ENCODE peak calls at places on chromosome 7, in five cellular contexts. N, U, B, E and R are unnamed samples.

GRCh38 chr7:26151096-26151495 is 902 bp upstream of the NFE2L3 start:
- DNase-seq in E (no peak), B (no peak), N (no peak), U (no peak), R (no peak)

GRCh38 chr7:43431020-43431595 is 151.8 kb upstream of the STK17A start:
- DNase-seq in N (no peak), E (no peak), B (no peak), U (no peak), R (no peak)

GRCh38 chr7:120944826-120945562 is 5.6 kb upstream of the ING3 start:
- DNase-seq in U (no peak), E (no peak), B (peak; percentile 14), N (no peak), R (no peak)

GRCh38 chr7:111175908-111176307 is 85.0 kb downstream of the LRRN3 start:
- DNase-seq in B (no peak), U (no peak), E (no peak), N (no peak), R (no peak)

GRCh38 chr7:139574618-139575337 is 51.3 kb downstream of the CLEC2L start:
- DNase-seq in N (no peak), B (no peak), E (no peak), U (no peak), R (no peak)

GRCh38 chr7:44808914-44809393 is 12.5 kb downstream of the PPIA start:
- DNase-seq in N (no peak), U (no peak), E (no peak), B (peak; percentile 34), R (no peak)

GRCh38 chr7:71558806-71559205 is 426.9 kb downstream of the GALNT17 start:
- DNase-seq in N (no peak), U (no peak), E (no peak), B (no peak), R (no peak)

GRCh38 chr7:1318661-1319060 is 86.0 kb downstream of the UNCX start:
- DNase-seq in E (no peak), B (no peak), U (no peak), N (no peak), R (peak; percentile 44)

GRCh38 chr7:66921396-66921917 is 432 bp downstream of the TMEM248 start:
- DNase-seq in B (peak; percentile 46), E (peak; percentile 88), U (peak; percentile 56), N (peak; percentile 77), R (peak; percentile 78)

GRCh38 chr7:50022991-50023390 is 70.1 kb downstream of the ZPBP start:
- DNase-seq in E (no peak), U (no peak), N (no peak), B (no peak), R (no peak)

GRCh38 chr7:140435252-140435895 is 31.5 kb downstream of the RAB19 start:
- DNase-seq in E (peak; percentile 73), B (no peak), N (peak; percentile 41), U (no peak), R (peak; percentile 61)

GRCh38 chr7:106109521-106110237 is 2.4 kb downstream of the SYPL1 start:
- DNase-seq in N (no peak), U (no peak), E (no peak), B (no peak), R (no peak)
- H3K4me1 ChIP-seq in N (peaks cover 9% of the 10 kb centered on the region), U (no peaks in the 10 kb centered on the region), E (peaks cover 24% of the 10 kb centered on the region), B (peaks cover 25% of the 10 kb centered on the region), R (peaks cover 12% of the 10 kb centered on the region)

GRCh38 chr7:149865437-149865836 is 8.3 kb upstream of the ATP6V0E2 start:
- DNase-seq in N (no peak), E (no peak), U (no peak), B (no peak), R (peak; percentile 69)
- H3K27ac ChIP-seq in N (no peak overlapping the region), E (no peak overlapping the region), U (no peak overlapping the region), B (no peak overlapping the region), R (no peak overlapping the region)

GRCh38 chr7:88357794-88358533 is 51.3 kb upstream of the STEAP4 start:
- DNase-seq in N (no peak), U (no peak), B (peak; percentile 23), E (peak; percentile 9), R (no peak)
- TF ChIP-seq CTCF in N (no peak), U (no peak), B (peak; percentile 49), E (peak; percentile 60), R (peak; percentile 25)

DNA sequence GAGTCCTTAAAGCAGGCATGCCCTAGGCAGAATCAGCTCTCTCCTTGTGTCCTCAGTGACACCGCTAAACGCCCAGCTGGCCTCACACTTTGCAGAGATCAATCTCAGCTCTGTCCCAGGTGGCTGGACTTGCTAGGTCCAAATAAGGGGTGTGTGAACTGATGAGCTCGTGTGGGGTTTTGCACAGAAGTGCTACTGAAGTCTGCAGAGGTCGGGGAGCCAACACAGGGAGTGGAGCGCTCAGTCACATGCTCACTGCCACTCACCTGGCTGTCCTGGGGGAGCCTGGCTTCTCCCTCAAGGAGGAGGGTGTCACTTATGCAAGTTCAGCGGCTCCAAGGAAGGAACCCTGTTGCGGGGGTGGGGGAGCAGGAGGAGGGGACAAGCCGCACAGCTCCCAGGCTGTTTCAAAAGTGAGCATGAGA is 2.0 kb downstream of the ELN start:
- DNase-seq in U (peak; percentile 45), N (no peak), B (no peak), E (no peak), R (no peak)
- H3K4me1 ChIP-seq in U (peaks cover 44% of the 10 kb centered on the region), N (peaks cover 33% of the 10 kb centered on the region), B (peaks cover 44% of the 10 kb centered on the region), E (peaks cover 89% of the 10 kb centered on the region), R (no peaks in the 10 kb centered on the region)

GRCh38 chr7:94294471-94295131 is 100.1 kb upstream of the COL1A2 start:
- DNase-seq in N (no peak), B (no peak), U (no peak), E (no peak), R (no peak)

GRCh38 chr7:94298943-94299342 is 95.8 kb upstream of the COL1A2 start:
- DNase-seq in E (no peak), U (no peak), N (no peak), B (no peak), R (no peak)

GRCh38 chr7:94295805-94296204 is 98.9 kb upstream of the COL1A2 start:
- DNase-seq in B (peak; percentile 66), U (peak; percentile 19), E (peak; percentile 39), N (no peak), R (no peak)

GRCh38 chr7:94296886-94297285 is 97.8 kb upstream of the COL1A2 start:
- DNase-seq in B (no peak), U (no peak), E (no peak), N (no peak), R (no peak)

GRCh38 chr7:94297397-94297838 is 97.3 kb upstream of the COL1A2 start:
- DNase-seq in N (peak; percentile 71), U (peak; percentile 88), B (peak; percentile 61), E (no peak), R (no peak)
- H3K27ac ChIP-seq in N (peak overlapping the region; percentile 21), U (peak overlapping the region; percentile 96), B (peak overlapping the region; percentile 80), E (peak overlapping the region; percentile 99), R (peak overlapping the region; percentile 54)

GRCh38 chr7:103887050-103887449 is 102.4 kb downstream of the RELN start:
- DNase-seq in E (no peak), B (no peak), U (no peak), N (no peak), R (no peak)

GRCh38 chr7:103889451-103889850 is 100.0 kb downstream of the RELN start:
- DNase-seq in B (no peak), U (no peak), N (no peak), E (no peak), R (no peak)

GRCh38 chr7:103888603-103889153 is 100.8 kb downstream of the RELN start:
- DNase-seq in U (no peak), B (no peak), N (no peak), E (no peak), R (no peak)

GRCh38 chr7:103887853-103888602 is 101.4 kb downstream of the RELN start:
- DNase-seq in U (no peak), N (no peak), B (no peak), E (no peak), R (no peak)
- TF ChIP-seq CTCF in U (no peak), N (no peak), B (no peak), E (peak; percentile 13), R (no peak)

DNA sequence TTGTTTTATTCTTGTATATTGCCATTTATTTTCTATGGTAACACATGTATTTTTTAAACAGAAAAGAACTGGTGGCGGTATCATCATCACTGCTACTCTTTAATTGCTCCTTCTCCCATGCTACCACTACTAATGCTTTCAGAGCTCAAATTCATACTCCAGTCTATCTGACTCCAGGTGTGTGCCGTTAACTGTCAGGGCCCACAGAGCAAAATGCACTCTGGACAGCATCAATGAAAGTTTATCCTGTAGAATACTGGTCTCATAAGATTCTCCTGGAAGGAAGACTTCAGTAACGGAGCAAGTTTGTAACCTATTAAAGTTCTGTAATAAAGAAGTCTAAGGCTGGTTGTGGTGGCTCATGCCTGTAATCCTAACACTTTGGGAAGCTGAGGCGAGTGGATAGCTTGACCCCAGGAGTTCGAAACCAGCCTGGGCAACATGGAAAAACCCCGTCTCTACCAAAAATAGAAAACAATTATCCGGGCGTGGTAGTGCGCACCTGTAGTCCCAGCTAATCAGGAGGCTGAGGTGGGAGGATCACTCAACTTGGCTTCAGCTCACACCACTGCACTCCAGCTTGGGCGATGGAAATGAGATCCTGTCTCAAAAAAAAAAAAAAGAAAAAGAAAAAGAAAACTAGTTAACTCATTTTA is 18.4 kb downstream of the ZNRF2 start:
- DNase-seq in N (no peak), E (no peak), U (no peak), B (no peak), R (no peak)
- H3K4me1 ChIP-seq in N (peaks cover 2% of the 10 kb centered on the region), E (peaks cover 3% of the 10 kb centered on the region), U (no peaks in the 10 kb centered on the region), B (peaks cover 8% of the 10 kb centered on the region), R (no peaks in the 10 kb centered on the region)

GRCh38 chr7:112579388-112579787 is 98.6 kb downstream of the LSMEM1 start:
- DNase-seq in U (no peak), E (no peak), N (no peak), B (no peak), R (no peak)

GRCh38 chr7:112584290-112584689 is 103.5 kb downstream of the LSMEM1 start:
- DNase-seq in U (no peak), N (no peak), B (no peak), E (no peak), R (no peak)

GRCh38 chr7:112581529-112581928 is 100.7 kb downstream of the LSMEM1 start:
- DNase-seq in B (no peak), N (no peak), E (no peak), U (no peak), R (no peak)

GRCh38 chr7:112575864-112576263 is 95.1 kb downstream of the LSMEM1 start:
- DNase-seq in U (no peak), E (no peak), N (no peak), B (no peak), R (no peak)

DNA sequence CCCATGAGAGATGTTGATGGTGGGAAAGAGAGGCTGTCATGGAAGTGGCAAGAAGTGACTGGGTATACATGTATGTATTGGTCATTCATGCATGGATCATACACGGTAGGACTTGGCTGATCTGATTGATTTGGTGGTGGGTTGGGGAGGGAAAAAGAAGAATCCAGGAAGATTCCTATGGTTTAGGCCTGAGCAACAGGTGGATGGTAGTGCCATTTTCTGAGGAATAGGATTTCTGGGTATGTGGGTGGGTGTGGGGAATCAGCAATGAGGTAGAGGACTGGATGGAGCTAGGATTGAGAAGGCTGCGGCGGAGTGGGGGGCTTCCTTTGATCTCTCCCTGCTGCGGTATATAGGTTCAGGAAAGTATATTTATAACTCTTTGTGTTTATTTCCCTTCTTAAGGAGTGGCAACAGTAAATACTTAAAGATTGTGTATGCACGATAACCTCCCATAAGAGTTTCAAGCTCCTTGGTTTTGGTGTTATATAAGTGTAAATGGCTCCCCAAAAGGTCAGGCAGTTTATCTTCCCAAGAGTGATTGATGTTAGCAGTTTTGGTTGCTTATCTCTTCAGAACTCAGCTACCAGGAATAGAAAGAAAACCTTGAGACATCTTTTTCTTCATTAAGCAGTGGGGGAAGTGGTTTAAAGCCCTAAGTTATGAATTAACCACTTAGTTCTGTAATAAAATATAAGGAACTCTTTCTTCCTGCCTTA is 100.1 kb downstream of the LSMEM1 start:
- DNase-seq in N (no peak), U (no peak), B (no peak), E (no peak), R (no peak)
- H3K27ac ChIP-seq in N (no peak overlapping the region), U (no peak overlapping the region), B (peak overlapping the region; percentile 5), E (no peak overlapping the region), R (no peak overlapping the region)